ENCODE peak calls at places on chromosome 2, in nine cellular contexts. F is SK-N-SH, C is sigmoid colon, O is transverse colon, Z is Panc1, H is stomach, V is spleen, Q is HCT116, B is HL-60. L is an unnamed sample.

GRCh38 chr2:152467677-152468406 is 132.9 kb downstream of the FMNL2 start:
- DNase-seq in F (no peak), C (no peak), O (no peak), Z (no peak), H (no peak), V (no peak), Q (no peak), B (no peak), L (no peak)

GRCh38 chr2:74366036-74366435 is 14.1 kb downstream of the DCTN1 start:
- DNase-seq in F (no peak), C (no peak), O (no peak), Z (no peak), H (no peak), V (no peak), Q (no peak), B (no peak), L (no peak)

GRCh38 chr2:16633632-16634430 is 31.8 kb downstream of the CYRIA start:
- DNase-seq in F (no peak), C (no peak), O (no peak), Z (no peak), H (no peak), V (no peak), Q (no peak), B (no peak), L (no peak)

GRCh38 chr2:11154460-11155325 is 574 bp upstream of the SLC66A3 start:
- DNase-seq in F (peak; percentile 100), C (peak; percentile 99), O (peak; percentile 99), Z (peak; percentile 65), H (peak; percentile 98), V (peak; percentile 99), Q (peak; percentile 89), B (peak; percentile 83), L (no peak)

GRCh38 chr2:107669335-107669734 is 157.4 kb upstream of the RGPD4 start:
- DNase-seq in F (peak; percentile 30), C (no peak), O (no peak), Z (no peak), H (no peak), V (no peak), Q (no peak), B (no peak), L (no peak)

GRCh38 chr2:16614314-16614860 is 51.2 kb downstream of the CYRIA start:
- DNase-seq in F (no peak), C (no peak), O (no peak), Z (no peak), H (peak; percentile 43), V (no peak), Q (no peak), B (no peak), L (no peak)

GRCh38 chr2:129548880-129549279 is 430.6 kb upstream of the RAB6C start:
- DNase-seq in F (no peak), C (no peak), O (no peak), Z (no peak), H (no peak), V (no peak), Q (no peak), B (no peak), L (no peak)

GRCh38 chr2:208807756-208808155 is 401.2 kb downstream of the PTH2R start:
- DNase-seq in F (no peak), C (no peak), O (no peak), Z (no peak), H (no peak), V (no peak), Q (no peak), B (no peak), L (no peak)

GRCh38 chr2:120952318-120952717 is 216.7 kb downstream of the GLI2 start:
- DNase-seq in F (no peak), C (no peak), O (no peak), Z (no peak), H (no peak), V (no peak), Q (no peak), B (no peak), L (no peak)

GRCh38 chr2:221102896-221103688 is 469.0 kb downstream of the EPHA4 start:
- DNase-seq in F (no peak), C (no peak), O (no peak), Z (no peak), H (no peak), V (no peak), Q (no peak), B (no peak), L (no peak)

GRCh38 chr2:201403904-201404303 is 46.8 kb upstream of the FLACC1 start:
- DNase-seq in F (no peak), C (no peak), O (no peak), Z (no peak), H (no peak), V (no peak), Q (no peak), B (no peak), L (peak; percentile 86)

GRCh38 chr2:152234277-152234676 is 58.7 kb upstream of the STAM2 start:
- DNase-seq in F (no peak), C (no peak), O (no peak), Z (no peak), H (no peak), V (no peak), Q (no peak), B (no peak), L (no peak)

GRCh38 chr2:188940171-188940570 is 34.0 kb upstream of the COL3A1 start:
- DNase-seq in F (no peak), C (no peak), O (no peak), Z (no peak), H (no peak), V (no peak), Q (no peak), B (no peak), L (no peak)

GRCh38 chr2:68980956-68981355 is 6.5 kb downstream of the GKN1 start:
- DNase-seq in F (no peak), C (no peak), O (no peak), Z (no peak), H (no peak), V (no peak), Q (no peak), B (no peak), L (no peak)

DNA sequence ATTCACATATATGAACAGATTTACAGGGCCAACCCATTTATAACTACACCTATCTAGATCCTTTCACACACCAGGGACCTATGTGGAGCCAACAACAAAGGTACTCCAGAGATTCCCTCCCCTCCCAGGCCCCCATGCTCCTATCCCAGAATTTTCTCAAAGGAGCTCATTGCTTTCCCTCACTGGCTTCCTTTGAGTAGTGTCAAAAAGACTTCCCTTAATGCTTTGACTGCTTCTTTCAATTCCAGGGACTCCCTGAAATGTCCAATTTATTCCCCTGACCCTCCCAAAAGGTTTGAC is 46.6 kb downstream of the IKZF2 start:
- DNase-seq in F (no peak), C (no peak), O (no peak), Z (no peak), H (no peak), V (no peak), Q (no peak), B (no peak), L (no peak)
- H3K27ac ChIP-seq in F (no peak overlapping the region), C (no peak overlapping the region), O (peak overlapping the region; percentile 8), Z (no peak overlapping the region), H (no peak overlapping the region), V (no peak overlapping the region), Q (no peak overlapping the region), B (no peak overlapping the region), L (peak overlapping the region; percentile 63)

GRCh38 chr2:238240761-238241711 is 1.2 kb upstream of the HES6 start:
- DNase-seq in F (no peak), C (peak; percentile 78), O (peak; percentile 73), Z (no peak), H (peak; percentile 87), V (peak; percentile 88), Q (peak; percentile 41), B (no peak), L (no peak)
- H3K4me3 ChIP-seq in F (no peak overlapping the region), C (peak overlapping the region; percentile 76), O (no peak overlapping the region), Z (no peak overlapping the region), H (peak overlapping the region; percentile 62), V (peak overlapping the region; percentile 64), Q (peak overlapping the region; percentile 49), B (no peak overlapping the region), L (no peak overlapping the region)

GRCh38 chr2:39120771-39121522 is at the start of gene SOS1:
- DNase-seq in F (peak; percentile 98), C (peak; percentile 97), O (peak; percentile 98), Z (peak; percentile 67), H (peak; percentile 97), V (peak; percentile 99), Q (peak; percentile 82), B (peak; percentile 79), L (peak; percentile 77)
- TF ChIP-seq POLR2AphosphoS5 in F (peak; percentile 98), C (peak; percentile 95), O (peak; percentile 92), Z (peak; percentile 91), H (peak; percentile 89), V (peak; percentile 97), Q (peak; percentile 94), B (peak; percentile 77), L (peak; percentile 90)

DNA sequence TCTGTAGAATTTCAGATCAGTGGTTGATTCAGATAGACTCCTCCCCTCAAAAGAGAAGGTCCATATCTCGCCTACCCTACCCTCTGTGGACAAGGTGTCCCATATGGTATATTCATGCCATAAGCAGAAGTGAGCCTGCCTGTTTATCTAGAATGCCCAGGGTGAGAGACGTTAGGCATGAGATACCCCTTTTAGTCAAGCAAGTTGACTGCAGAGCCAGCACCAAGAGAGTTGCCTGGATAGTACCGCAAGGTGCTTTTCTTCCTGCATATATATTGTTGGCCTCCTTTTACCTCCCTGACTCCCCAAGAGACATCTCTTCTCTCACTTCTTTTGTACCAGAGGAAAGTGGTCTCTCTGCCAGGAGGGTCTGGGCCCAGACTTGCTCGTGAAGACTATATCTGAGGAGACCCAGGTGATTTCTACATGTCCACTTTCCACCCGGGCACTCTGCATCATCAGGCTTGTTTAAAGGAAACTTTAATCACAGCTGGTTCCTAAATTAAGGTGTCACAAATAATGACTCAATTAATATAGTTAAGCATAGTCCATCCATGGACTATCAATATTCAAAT is 4.0 kb downstream of the ITGA4 start:
- DNase-seq in F (no peak), C (no peak), O (peak; percentile 10), Z (no peak), H (no peak), V (peak; percentile 56), Q (no peak), B (no peak), L (no peak)
- H3K27ac ChIP-seq in F (no peak overlapping the region), C (no peak overlapping the region), O (peak overlapping the region; percentile 0), Z (no peak overlapping the region), H (no peak overlapping the region), V (peak overlapping the region; percentile 22), Q (no peak overlapping the region), B (peak overlapping the region; percentile 100), L (no peak overlapping the region)

GRCh38 chr2:229032596-229033234 is 238.4 kb downstream of the PID1 start:
- DNase-seq in F (no peak), C (no peak), O (no peak), Z (no peak), H (no peak), V (no peak), Q (no peak), B (no peak), L (no peak)
- H3K4me3 ChIP-seq in F (no peak overlapping the region), C (no peak overlapping the region), O (no peak overlapping the region), Z (no peak overlapping the region), H (no peak overlapping the region), V (no peak overlapping the region), Q (no peak overlapping the region), B (no peak overlapping the region), L (no peak overlapping the region)

GRCh38 chr2:176565641-176566323 is 296.5 kb downstream of the MTX2 start:
- DNase-seq in F (no peak), C (peak; percentile 69), O (no peak), Z (no peak), H (no peak), V (peak; percentile 80), Q (no peak), B (no peak), L (no peak)
- TF ChIP-seq POLR2AphosphoS5 in F (no peak), C (peak; percentile 19), O (no peak), Z (no peak), H (no peak), V (peak; percentile 73), Q (no peak), B (no peak), L (no peak)